ENCODE peak calls at places on chromosomes 2 and 18, in seven cellular contexts. One of them, this sample, is unnamed.

GRCh38 chr2:240557808-240558207 is at the start of gene ANKMY1:
- DNase-seq in pons: no peak
- DNase-seq in EH: peak
- DNase-seq in left cardiac atrium: peak
- DNase-seq in EL: peak
- DNase-seq in choroid plexus epithelial cell: peak
- DNase-seq in NCI-H510A treated with DMSO at 0.1 percent for 48 hours: no peak
- DNase-seq in this sample: peak

GRCh38 chr2:39504790-39505335 is 67.8 kb upstream of the MAP4K3 start:
- DNase-seq in pons: no peak
- DNase-seq in EH: peak
- DNase-seq in left cardiac atrium: no peak
- DNase-seq in EL: peak
- DNase-seq in choroid plexus epithelial cell: peak
- DNase-seq in NCI-H510A treated with DMSO at 0.1 percent for 48 hours: no peak
- DNase-seq in this sample: no peak

GRCh38 chr2:216691210-216691741 is 4.1 kb downstream of the IGFBP5 start:
- DNase-seq in pons: peak
- DNase-seq in EH: peak
- DNase-seq in left cardiac atrium: peak
- DNase-seq in EL: peak
- DNase-seq in choroid plexus epithelial cell: peak
- DNase-seq in NCI-H510A treated with DMSO at 0.1 percent for 48 hours: peak
- DNase-seq in this sample: peak

GRCh38 chr2:61855178-61855523 is 1.3 kb upstream of the FAM161A start:
- DNase-seq in pons: no peak
- DNase-seq in EH: no peak
- DNase-seq in left cardiac atrium: peak
- DNase-seq in EL: peak
- DNase-seq in choroid plexus epithelial cell: peak
- DNase-seq in NCI-H510A treated with DMSO at 0.1 percent for 48 hours: no peak
- DNase-seq in this sample: no peak

GRCh38 chr2:199659207-199659606 is 191.8 kb downstream of the FTCDNL1 start:
- DNase-seq in pons: peak
- DNase-seq in EH: peak
- DNase-seq in left cardiac atrium: peak
- DNase-seq in EL: peak
- DNase-seq in choroid plexus epithelial cell: peak
- DNase-seq in NCI-H510A treated with DMSO at 0.1 percent for 48 hours: peak
- DNase-seq in this sample: peak

GRCh38 chr2:25684577-25684976 is 11.2 kb upstream of the DTNB start:
- DNase-seq in pons: no peak
- DNase-seq in EH: no peak
- DNase-seq in left cardiac atrium: no peak
- DNase-seq in EL: no peak
- DNase-seq in choroid plexus epithelial cell: no peak
- DNase-seq in NCI-H510A treated with DMSO at 0.1 percent for 48 hours: no peak
- DNase-seq in this sample: no peak

GRCh38 chr2:219630770-219631405 is 3.5 kb downstream of the SLC4A3 start:
- DNase-seq in pons: no peak
- DNase-seq in EH: no peak
- DNase-seq in left cardiac atrium: peak
- DNase-seq in EL: no peak
- DNase-seq in choroid plexus epithelial cell: no peak
- DNase-seq in NCI-H510A treated with DMSO at 0.1 percent for 48 hours: no peak
- DNase-seq in this sample: no peak

GRCh38 chr18:11980148-11980554 is 1.2 kb upstream of the IMPA2 start:
- DNase-seq in pons: no peak
- DNase-seq in EH: no peak
- DNase-seq in left cardiac atrium: no peak
- DNase-seq in EL: no peak
- DNase-seq in choroid plexus epithelial cell: no peak
- DNase-seq in NCI-H510A treated with DMSO at 0.1 percent for 48 hours: peak
- DNase-seq in this sample: no peak

GRCh38 chr2:203344667-203345066 is 16.5 kb downstream of the ABI2 start:
- DNase-seq in pons: no peak
- DNase-seq in EH: no peak
- DNase-seq in left cardiac atrium: no peak
- DNase-seq in EL: no peak
- DNase-seq in choroid plexus epithelial cell: no peak
- DNase-seq in NCI-H510A treated with DMSO at 0.1 percent for 48 hours: no peak
- DNase-seq in this sample: no peak

GRCh38 chr2:237452846-237453245 is 34.2 kb upstream of the MLPH start:
- DNase-seq in pons: no peak
- DNase-seq in EH: peak
- DNase-seq in left cardiac atrium: no peak
- DNase-seq in EL: no peak
- DNase-seq in choroid plexus epithelial cell: peak
- DNase-seq in NCI-H510A treated with DMSO at 0.1 percent for 48 hours: no peak
- DNase-seq in this sample: no peak

GRCh38 chr2:214410918-214411554 is at the start of gene VWC2L:
- DNase-seq in pons: peak
- DNase-seq in EH: peak
- DNase-seq in left cardiac atrium: peak
- DNase-seq in EL: peak
- DNase-seq in choroid plexus epithelial cell: peak
- DNase-seq in NCI-H510A treated with DMSO at 0.1 percent for 48 hours: peak
- DNase-seq in this sample: no peak

GRCh38 chr2:175871331-175871730 is 130.7 kb downstream of the LNPK start:
- DNase-seq in pons: no peak
- DNase-seq in EH: peak
- DNase-seq in left cardiac atrium: no peak
- DNase-seq in EL: peak
- DNase-seq in choroid plexus epithelial cell: no peak
- DNase-seq in NCI-H510A treated with DMSO at 0.1 percent for 48 hours: no peak
- DNase-seq in this sample: no peak

This sample was measured in stimulated activated CD4-positive, alpha-beta T cell treated with anti-CD3 and anti-CD28 coated beads, Interleukin-1b, Interleukin-23, amount 100 ng/mL, for 48 hours.